ENCODE peak calls at places on chromosomes 13 and 19, in four cellular contexts. J, P, O and I are unnamed samples.

GRCh38 chr19:1355974-1356865 is 27.5 kb upstream of the NDUFS7 start:
- DNase-seq in O (no peak), J (peak), P (no peak), I (peak)

GRCh38 chr19:57099199-57099661 is 20.6 kb upstream of the USP29 start:
- DNase-seq in J (peak), O (peak), P (no peak), I (peak)

GRCh38 chr19:10230155-10230903 is 802 bp downstream of the S1PR2 start:
- DNase-seq in O (no peak), J (peak), P (no peak), I (peak)

GRCh38 chr19:46718934-46719551 is 2.1 kb upstream of the PRKD2 start:
- DNase-seq in J (peak), O (no peak), P (no peak), I (no peak)

GRCh38 chr13:113814435-113814821 is 49.4 kb downstream of the GAS6 start:
- DNase-seq in P (no peak), O (no peak), J (no peak), I (no peak)

GRCh38 chr19:48497728-48498575 is 13.7 kb downstream of the LMTK3 start:
- DNase-seq in O (no peak), P (no peak), J (no peak), I (no peak)

GRCh38 chr13:110965038-110965754 is 50.3 kb upstream of the ANKRD10 start:
- DNase-seq in P (peak), O (peak), J (no peak), I (no peak)

GRCh38 chr19:12660980-12661379 is 5.6 kb downstream of the MAN2B1 start:
- DNase-seq in O (no peak), J (no peak), P (no peak), I (no peak)

GRCh38 chr19:38698225-38699026 is 45.8 kb downstream of the CAPN12 start:
- DNase-seq in J (no peak), P (no peak), O (no peak), I (peak)

GRCh38 chr19:52094526-52094925 is 1.0 kb downstream of the ZNF841 start:
- DNase-seq in J (peak), P (no peak), O (no peak), I (peak)

GRCh38 chr19:2477141-2477710 is 1.3 kb downstream of the GADD45B start:
- DNase-seq in J (peak), O (no peak), P (no peak), I (peak)

GRCh38 chr13:33191425-33192221 is 93.9 kb downstream of the STARD13 start:
- DNase-seq in P (no peak), O (no peak), J (no peak), I (no peak)

GRCh38 chr19:38932425-38933179 is 1.9 kb downstream of the MRPS12 start:
- DNase-seq in J (peak), O (peak), P (no peak), I (peak)

GRCh38 chr19:51751655-51752054 is at the start of gene FPR1:
- DNase-seq in P (no peak), J (no peak), O (no peak), I (no peak)